ENCODE peak calls at places on chromosomes 7 and 10, in five cellular contexts. S, L, I, M and B are unnamed samples. For H3K79me1, the result is how much of the 10 kb centered on the place peaks cover.

GRCh38 chr10:72332423-72333110 is 22.2 kb downstream of the DNAJB12 start:
- DNase-seq in L (no peak), I (no peak), S (no peak), M (no peak), B (no peak)

GRCh38 chr7:31114593-31115343 is 62.7 kb downstream of the ADCYAP1R1 start:
- DNase-seq in M (peak), I (peak), L (peak), S (no peak), B (no peak)

GRCh38 chr7:99137418-99138180 is 6.3 kb downstream of the SMURF1 start:
- DNase-seq in M (peak), S (peak), L (peak), I (peak), B (peak)

GRCh38 chr7:105672820-105673219 is 91.5 kb upstream of the EFCAB10 start:
- DNase-seq in S (no peak), I (no peak), M (no peak), L (no peak), B (no peak)

GRCh38 chr7:122975341-122975740 is 20.2 kb downstream of the TAS2R16 start:
- DNase-seq in S (no peak), I (no peak), L (no peak), M (no peak), B (no peak)

GRCh38 chr7:17965600-17965999 is 25.3 kb upstream of the SNX13 start:
- DNase-seq in L (peak), I (no peak), S (no peak), M (no peak), B (no peak)

GRCh38 chr7:55498142-55498541 is 74.2 kb downstream of the VOPP1 start:
- DNase-seq in M (no peak), L (no peak), S (no peak), I (no peak), B (no peak)

GRCh38 chr7:374706-375490 is 84.9 kb downstream of the FOXL3 start:
- DNase-seq in I (no peak), M (no peak), L (no peak), S (peak), B (no peak)

GRCh38 chr10:114372179-114372578 is 32.1 kb downstream of the AFAP1L2 start:
- DNase-seq in I (no peak), M (no peak), L (no peak), S (no peak), B (no peak)

GRCh38 chr10:22570733-22571430 is 143.5 kb downstream of the PIP4K2A start:
- DNase-seq in S (no peak), M (no peak), I (no peak), L (no peak), B (no peak)

GRCh38 chr7:104652434-104652833 is 324.0 kb downstream of the LHFPL3 start:
- DNase-seq in S (no peak), L (no peak), I (no peak), M (peak), B (no peak)
- H3K79me1 ChIP-seq in S (under half), L (under half), I (under half), M (under half), B (under half)

DNA sequence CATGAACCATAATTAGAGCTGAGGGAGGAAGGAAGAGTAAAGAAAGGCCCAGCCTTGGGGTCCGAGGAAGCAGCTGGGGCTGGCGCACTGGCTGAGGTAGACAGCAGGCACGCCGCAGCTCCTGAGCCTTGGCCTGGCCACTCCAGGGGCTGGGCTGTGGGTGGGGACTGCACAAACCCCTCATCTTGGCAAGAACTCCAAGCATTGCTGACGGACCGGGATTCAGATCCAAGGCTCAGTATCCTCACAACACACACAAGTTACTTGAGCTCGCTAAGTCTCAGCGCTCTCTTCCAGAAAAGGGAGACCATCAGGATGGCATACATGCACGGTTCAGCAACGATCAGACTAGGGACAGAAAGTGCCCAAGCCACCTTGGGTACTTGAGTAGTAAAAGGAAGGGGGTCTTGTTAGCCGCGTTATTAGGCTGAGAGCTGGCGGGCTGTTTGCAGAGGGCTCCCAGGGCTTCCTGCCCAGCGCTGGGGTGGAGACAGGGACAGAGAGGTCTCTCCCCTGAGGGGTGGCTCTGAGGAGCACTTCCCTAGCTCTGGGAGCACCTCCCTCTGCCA is 4.5 kb downstream of the TNS3 start:
- DNase-seq in L (no peak), M (no peak), S (no peak), I (no peak), B (no peak)
- H3K79me1 ChIP-seq in L (half or more), M (under half), S (under half), I (under half), B (under half)

GRCh38 chr10:60463726-60464125 is 74.1 kb upstream of the ANK3 start:
- DNase-seq in I (no peak), M (no peak), S (no peak), L (peak), B (no peak)
- H3K79me1 ChIP-seq in I (under half), M (under half), S (under half), L (under half), B (under half)

GRCh38 chr7:28722684-28723083 is 235.4 kb downstream of the TRIL start:
- DNase-seq in S (no peak), M (no peak), L (no peak), I (no peak), B (no peak)

GRCh38 chr7:28725045-28725630 is 233.0 kb downstream of the TRIL start:
- DNase-seq in I (no peak), M (no peak), S (no peak), L (no peak), B (no peak)

GRCh38 chr7:28724563-28724962 is 233.6 kb downstream of the TRIL start:
- DNase-seq in S (no peak), M (no peak), L (no peak), I (no peak), B (no peak)

GRCh38 chr7:28725911-28726310 is 232.2 kb downstream of the TRIL start:
- DNase-seq in M (no peak), I (no peak), L (peak), S (no peak), B (no peak)

DNA sequence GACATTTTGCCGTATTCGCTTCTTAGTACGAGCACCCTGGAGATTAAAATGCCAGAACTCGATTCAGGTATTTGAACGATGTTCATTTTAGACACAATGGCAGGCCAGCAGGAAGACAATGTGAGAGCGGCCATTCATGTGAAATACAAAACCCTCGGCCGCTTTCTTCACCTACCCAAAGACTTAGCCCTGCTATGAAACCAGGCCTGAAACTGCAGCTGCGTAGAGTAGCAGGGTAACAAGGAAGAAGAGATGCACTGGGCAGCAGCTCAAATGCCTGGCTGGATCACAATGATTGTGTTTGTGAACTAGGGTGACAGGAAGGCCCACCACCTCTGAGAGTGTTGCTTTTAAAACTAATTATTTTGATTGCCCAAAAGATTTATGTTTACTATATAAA is 234.8 kb downstream of the TRIL start:
- DNase-seq in I (peak), L (no peak), S (no peak), M (no peak), B (no peak)
- H3K79me1 ChIP-seq in I (under half), L (under half), S (under half), M (under half), B (under half)

GRCh38 chr7:128322040-128322643 is 21.6 kb downstream of the RBM28 start:
- DNase-seq in S (no peak), M (peak), I (no peak), L (peak), B (no peak)
- H3K79me1 ChIP-seq in S (under half), M (under half), I (under half), L (under half), B (under half)

DNA sequence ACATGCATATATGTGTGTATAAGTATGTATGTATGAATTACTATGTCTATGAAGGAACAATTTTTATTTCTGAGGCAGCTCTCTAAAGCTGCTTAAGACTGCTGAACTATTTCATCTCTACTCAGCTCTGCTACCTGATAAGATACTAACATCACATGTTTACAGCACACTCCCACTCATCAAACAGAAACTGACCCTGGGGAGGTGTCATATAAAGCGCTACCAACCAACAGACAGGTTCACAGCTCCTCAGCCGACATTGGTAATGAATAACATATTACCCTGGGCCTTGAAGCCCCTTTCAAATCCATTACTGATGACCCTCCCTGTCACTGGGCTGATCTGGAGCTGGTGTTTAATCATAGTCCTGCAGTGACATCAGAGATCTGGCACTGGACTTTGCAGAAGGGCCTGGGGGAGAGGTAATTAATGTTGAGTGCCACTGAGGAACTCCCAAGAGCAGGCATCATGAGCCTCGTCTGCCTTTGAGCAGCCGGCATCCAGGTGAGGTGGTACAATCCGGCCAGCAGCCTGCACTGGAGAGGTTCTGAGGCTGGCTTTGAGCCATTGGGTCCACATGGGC is 306.6 kb upstream of the NFE2L3 start:
- DNase-seq in S (no peak), I (no peak), M (no peak), L (no peak), B (no peak)
- H3K79me1 ChIP-seq in S (under half), I (under half), M (under half), L (under half), B (under half)

GRCh38 chr10:71236286-71236685 is 23.9 kb downstream of the UNC5B start:
- DNase-seq in L (no peak), I (no peak), S (no peak), M (peak), B (no peak)

GRCh38 chr10:71235808-71236207 is 23.4 kb downstream of the UNC5B start:
- DNase-seq in I (no peak), L (no peak), M (no peak), S (no peak), B (no peak)

GRCh38 chr10:71238626-71239025 is 26.3 kb downstream of the UNC5B start:
- DNase-seq in I (no peak), S (no peak), M (no peak), L (no peak), B (no peak)

GRCh38 chr10:71237843-71238623 is 25.7 kb downstream of the UNC5B start:
- DNase-seq in M (no peak), L (no peak), I (no peak), S (no peak), B (no peak)

DNA sequence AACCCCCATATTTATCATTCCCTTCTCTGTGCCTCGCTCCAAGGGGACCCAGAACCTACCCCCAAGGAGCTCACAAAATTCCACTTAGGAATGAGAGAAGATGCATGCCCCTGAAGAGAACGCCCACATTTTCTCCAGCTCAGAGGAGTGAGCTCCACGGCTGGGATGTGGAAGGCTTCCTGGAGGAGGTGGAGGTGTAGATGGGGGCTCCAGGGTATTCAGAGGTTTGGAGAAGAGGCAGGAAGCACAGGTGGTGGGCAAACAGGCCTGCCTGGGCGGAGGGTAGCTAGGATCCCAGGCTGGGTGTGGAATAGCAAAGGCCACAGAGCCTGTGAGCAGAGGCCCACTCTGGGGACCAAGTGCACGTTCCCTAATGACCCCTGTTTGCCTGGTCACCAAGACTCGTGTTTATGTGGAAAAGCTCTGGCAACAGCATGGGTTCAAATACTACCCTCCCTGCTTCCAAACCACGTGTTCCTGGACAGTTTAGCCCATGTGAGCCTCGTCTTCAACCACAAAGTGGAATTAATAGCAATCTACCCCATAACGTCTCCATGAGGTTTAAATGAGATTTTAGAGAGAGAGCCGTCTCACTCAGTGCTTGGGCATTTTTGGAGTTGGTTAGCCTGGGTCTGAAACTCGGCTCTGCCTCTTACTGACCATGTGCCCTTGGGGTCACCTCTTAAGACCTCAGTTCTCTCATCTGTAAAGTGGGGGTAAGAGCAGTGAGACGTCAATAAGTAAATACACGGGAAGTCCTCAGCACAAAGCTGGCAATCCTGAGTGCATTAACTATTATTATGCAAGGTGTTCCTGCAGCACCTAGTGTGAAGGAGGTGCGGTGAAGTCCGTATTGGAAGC is 24.7 kb downstream of the UNC5B start:
- DNase-seq in S (no peak), I (no peak), L (no peak), M (no peak), B (no peak)
- H3K79me1 ChIP-seq in S (under half), I (under half), L (under half), M (under half), B (under half)